ENCODE peak calls at places on chromosomes 3 and 15, in ten cellular contexts. One of them, this sample, is unnamed.

GRCh38 chr3:67349551-67350174 is 304.7 kb downstream of the SUCLG2 start:
- DNase-seq in activated naive CD8-positive, alpha-beta T cell treated with anti-CD3 and anti-CD28 coated beads, Interleukin-2, amount 50 U/mL, for 16 hours: no peak
- DNase-seq in GM20000: no peak
- DNase-seq in T47D: no peak
- DNase-seq in HT-29: no peak
- DNase-seq in choroid plexus epithelial cell: peak
- DNase-seq in RWPE1: no peak
- DNase-seq in fibroblast of pulmonary artery: no peak
- DNase-seq in dorsolateral prefrontal cortex: no peak
- DNase-seq in B cell: no peak
- DNase-seq in this sample: no peak

GRCh38 chr15:63371297-63371918 is 10.2 kb downstream of the CA12 start:
- DNase-seq in fibroblast of pulmonary artery: peak
- DNase-seq in activated naive CD8-positive, alpha-beta T cell treated with anti-CD3 and anti-CD28 coated beads, Interleukin-2, amount 50 U/mL, for 16 hours: no peak
- DNase-seq in T47D: no peak
- DNase-seq in dorsolateral prefrontal cortex: no peak
- DNase-seq in RWPE1: no peak
- DNase-seq in GM20000: no peak
- DNase-seq in B cell: no peak
- DNase-seq in choroid plexus epithelial cell: peak
- DNase-seq in HT-29: no peak
- DNase-seq in this sample: no peak

GRCh38 chr15:59150185-59150584 is 45.2 kb downstream of the CCNB2 start:
- DNase-seq in choroid plexus epithelial cell: no peak
- DNase-seq in GM20000: no peak
- DNase-seq in HT-29: no peak
- DNase-seq in B cell: no peak
- DNase-seq in fibroblast of pulmonary artery: no peak
- DNase-seq in T47D: no peak
- DNase-seq in RWPE1: no peak
- DNase-seq in dorsolateral prefrontal cortex: peak
- DNase-seq in activated naive CD8-positive, alpha-beta T cell treated with anti-CD3 and anti-CD28 coated beads, Interleukin-2, amount 50 U/mL, for 16 hours: no peak
- DNase-seq in this sample: no peak

GRCh38 chr3:150751781-150752263 is 11.1 kb downstream of the SIAH2 start:
- DNase-seq in B cell: no peak
- DNase-seq in T47D: peak
- DNase-seq in GM20000: no peak
- DNase-seq in HT-29: peak
- DNase-seq in activated naive CD8-positive, alpha-beta T cell treated with anti-CD3 and anti-CD28 coated beads, Interleukin-2, amount 50 U/mL, for 16 hours: no peak
- DNase-seq in fibroblast of pulmonary artery: no peak
- DNase-seq in dorsolateral prefrontal cortex: no peak
- DNase-seq in choroid plexus epithelial cell: no peak
- DNase-seq in RWPE1: no peak
- DNase-seq in this sample: peak

GRCh38 chr15:47505712-47506542 is 211.4 kb upstream of the SEMA6D start:
- DNase-seq in HT-29: no peak
- DNase-seq in T47D: no peak
- DNase-seq in RWPE1: no peak
- DNase-seq in B cell: no peak
- DNase-seq in choroid plexus epithelial cell: peak
- DNase-seq in GM20000: no peak
- DNase-seq in dorsolateral prefrontal cortex: no peak
- DNase-seq in fibroblast of pulmonary artery: peak
- DNase-seq in activated naive CD8-positive, alpha-beta T cell treated with anti-CD3 and anti-CD28 coated beads, Interleukin-2, amount 50 U/mL, for 16 hours: no peak
- DNase-seq in this sample: no peak

GRCh38 chr3:198071602-198072285 is 111.7 kb downstream of the LMLN start:
- DNase-seq in B cell: no peak
- DNase-seq in RWPE1: peak
- DNase-seq in T47D: no peak
- DNase-seq in activated naive CD8-positive, alpha-beta T cell treated with anti-CD3 and anti-CD28 coated beads, Interleukin-2, amount 50 U/mL, for 16 hours: peak
- DNase-seq in choroid plexus epithelial cell: peak
- DNase-seq in fibroblast of pulmonary artery: peak
- DNase-seq in dorsolateral prefrontal cortex: no peak
- DNase-seq in HT-29: peak
- DNase-seq in GM20000: peak
- DNase-seq in this sample: peak

GRCh38 chr3:133475245-133476010 is 75.6 kb downstream of the BFSP2 start:
- DNase-seq in RWPE1: no peak
- DNase-seq in fibroblast of pulmonary artery: no peak
- DNase-seq in GM20000: peak
- DNase-seq in B cell: peak
- DNase-seq in activated naive CD8-positive, alpha-beta T cell treated with anti-CD3 and anti-CD28 coated beads, Interleukin-2, amount 50 U/mL, for 16 hours: no peak
- DNase-seq in T47D: no peak
- DNase-seq in HT-29: no peak
- DNase-seq in choroid plexus epithelial cell: peak
- DNase-seq in dorsolateral prefrontal cortex: no peak
- DNase-seq in this sample: no peak

GRCh38 chr3:112111785-112112402 is 21.2 kb downstream of the GCSAM start:
- DNase-seq in fibroblast of pulmonary artery: peak
- DNase-seq in activated naive CD8-positive, alpha-beta T cell treated with anti-CD3 and anti-CD28 coated beads, Interleukin-2, amount 50 U/mL, for 16 hours: peak
- DNase-seq in GM20000: peak
- DNase-seq in HT-29: peak
- DNase-seq in RWPE1: peak
- DNase-seq in T47D: peak
- DNase-seq in choroid plexus epithelial cell: peak
- DNase-seq in dorsolateral prefrontal cortex: no peak
- DNase-seq in B cell: peak
- DNase-seq in this sample: peak

GRCh38 chr15:51758645-51759044 is 7.2 kb downstream of the TMOD2 start:
- DNase-seq in T47D: no peak
- DNase-seq in dorsolateral prefrontal cortex: peak
- DNase-seq in activated naive CD8-positive, alpha-beta T cell treated with anti-CD3 and anti-CD28 coated beads, Interleukin-2, amount 50 U/mL, for 16 hours: no peak
- DNase-seq in HT-29: no peak
- DNase-seq in GM20000: no peak
- DNase-seq in fibroblast of pulmonary artery: peak
- DNase-seq in RWPE1: no peak
- DNase-seq in B cell: no peak
- DNase-seq in choroid plexus epithelial cell: peak
- DNase-seq in this sample: no peak

GRCh38 chr15:88690331-88690730 is 51.5 kb downstream of the ISG20 start:
- DNase-seq in choroid plexus epithelial cell: no peak
- DNase-seq in dorsolateral prefrontal cortex: peak
- DNase-seq in GM20000: no peak
- DNase-seq in activated naive CD8-positive, alpha-beta T cell treated with anti-CD3 and anti-CD28 coated beads, Interleukin-2, amount 50 U/mL, for 16 hours: no peak
- DNase-seq in RWPE1: no peak
- DNase-seq in B cell: no peak
- DNase-seq in T47D: no peak
- DNase-seq in HT-29: no peak
- DNase-seq in fibroblast of pulmonary artery: no peak
- DNase-seq in this sample: no peak

GRCh38 chr3:17301271-17301670 is 416.5 kb downstream of the PLCL2 start:
- DNase-seq in dorsolateral prefrontal cortex: no peak
- DNase-seq in HT-29: no peak
- DNase-seq in choroid plexus epithelial cell: peak
- DNase-seq in RWPE1: no peak
- DNase-seq in fibroblast of pulmonary artery: no peak
- DNase-seq in activated naive CD8-positive, alpha-beta T cell treated with anti-CD3 and anti-CD28 coated beads, Interleukin-2, amount 50 U/mL, for 16 hours: no peak
- DNase-seq in T47D: peak
- DNase-seq in B cell: no peak
- DNase-seq in GM20000: no peak
- DNase-seq in this sample: no peak

GRCh38 chr15:39961051-39961450 is 27.1 kb downstream of the EIF2AK4 start:
- DNase-seq in B cell: no peak
- DNase-seq in HT-29: no peak
- DNase-seq in dorsolateral prefrontal cortex: no peak
- DNase-seq in fibroblast of pulmonary artery: no peak
- DNase-seq in GM20000: no peak
- DNase-seq in choroid plexus epithelial cell: no peak
- DNase-seq in RWPE1: no peak
- DNase-seq in T47D: no peak
- DNase-seq in activated naive CD8-positive, alpha-beta T cell treated with anti-CD3 and anti-CD28 coated beads, Interleukin-2, amount 50 U/mL, for 16 hours: no peak
- DNase-seq in this sample: no peak

GRCh38 chr15:91408476-91409076 is 308.5 kb downstream of the SV2B start:
- DNase-seq in B cell: no peak
- DNase-seq in HT-29: peak
- DNase-seq in GM20000: no peak
- DNase-seq in RWPE1: no peak
- DNase-seq in choroid plexus epithelial cell: peak
- DNase-seq in T47D: no peak
- DNase-seq in activated naive CD8-positive, alpha-beta T cell treated with anti-CD3 and anti-CD28 coated beads, Interleukin-2, amount 50 U/mL, for 16 hours: no peak
- DNase-seq in fibroblast of pulmonary artery: peak
- DNase-seq in dorsolateral prefrontal cortex: no peak
- DNase-seq in this sample: peak

GRCh38 chr3:76442374-76442915 is 597.5 kb upstream of the ROBO2 start:
- DNase-seq in GM20000: no peak
- DNase-seq in RWPE1: no peak
- DNase-seq in B cell: no peak
- DNase-seq in T47D: no peak
- DNase-seq in activated naive CD8-positive, alpha-beta T cell treated with anti-CD3 and anti-CD28 coated beads, Interleukin-2, amount 50 U/mL, for 16 hours: no peak
- DNase-seq in HT-29: no peak
- DNase-seq in dorsolateral prefrontal cortex: no peak
- DNase-seq in fibroblast of pulmonary artery: no peak
- DNase-seq in choroid plexus epithelial cell: peak
- DNase-seq in this sample: no peak

GRCh38 chr15:59436774-59437472 is 1.1 kb upstream of the FAM81A start:
- DNase-seq in fibroblast of pulmonary artery: peak
- DNase-seq in HT-29: peak
- DNase-seq in T47D: no peak
- DNase-seq in B cell: no peak
- DNase-seq in choroid plexus epithelial cell: peak
- DNase-seq in GM20000: no peak
- DNase-seq in dorsolateral prefrontal cortex: no peak
- DNase-seq in RWPE1: no peak
- DNase-seq in activated naive CD8-positive, alpha-beta T cell treated with anti-CD3 and anti-CD28 coated beads, Interleukin-2, amount 50 U/mL, for 16 hours: no peak
- DNase-seq in this sample: peak

GRCh38 chr3:51798561-51798960 is 19.5 kb upstream of the IQCF6 start:
- DNase-seq in HT-29: no peak
- DNase-seq in GM20000: no peak
- DNase-seq in choroid plexus epithelial cell: peak
- DNase-seq in T47D: no peak
- DNase-seq in RWPE1: no peak
- DNase-seq in fibroblast of pulmonary artery: no peak
- DNase-seq in B cell: no peak
- DNase-seq in activated naive CD8-positive, alpha-beta T cell treated with anti-CD3 and anti-CD28 coated beads, Interleukin-2, amount 50 U/mL, for 16 hours: no peak
- DNase-seq in dorsolateral prefrontal cortex: no peak
- DNase-seq in this sample: no peak

GRCh38 chr3:60603860-60604259 is 647.4 kb downstream of the FHIT start:
- DNase-seq in choroid plexus epithelial cell: no peak
- DNase-seq in T47D: no peak
- DNase-seq in GM20000: no peak
- DNase-seq in RWPE1: no peak
- DNase-seq in activated naive CD8-positive, alpha-beta T cell treated with anti-CD3 and anti-CD28 coated beads, Interleukin-2, amount 50 U/mL, for 16 hours: no peak
- DNase-seq in B cell: no peak
- DNase-seq in HT-29: no peak
- DNase-seq in fibroblast of pulmonary artery: no peak
- DNase-seq in dorsolateral prefrontal cortex: no peak
- DNase-seq in this sample: no peak

GRCh38 chr3:85342915-85343314 is 384.1 kb downstream of the CADM2 start:
- DNase-seq in GM20000: peak
- DNase-seq in activated naive CD8-positive, alpha-beta T cell treated with anti-CD3 and anti-CD28 coated beads, Interleukin-2, amount 50 U/mL, for 16 hours: no peak
- DNase-seq in B cell: no peak
- DNase-seq in fibroblast of pulmonary artery: no peak
- DNase-seq in HT-29: peak
- DNase-seq in RWPE1: peak
- DNase-seq in choroid plexus epithelial cell: peak
- DNase-seq in dorsolateral prefrontal cortex: no peak
- DNase-seq in T47D: peak
- DNase-seq in this sample: no peak

GRCh38 chr3:45612918-45613602 is 18.5 kb downstream of the LIMD1 start:
- DNase-seq in B cell: peak
- DNase-seq in GM20000: peak
- DNase-seq in RWPE1: no peak
- DNase-seq in activated naive CD8-positive, alpha-beta T cell treated with anti-CD3 and anti-CD28 coated beads, Interleukin-2, amount 50 U/mL, for 16 hours: no peak
- DNase-seq in fibroblast of pulmonary artery: peak
- DNase-seq in HT-29: no peak
- DNase-seq in T47D: peak
- DNase-seq in dorsolateral prefrontal cortex: no peak
- DNase-seq in choroid plexus epithelial cell: no peak
- DNase-seq in this sample: no peak

GRCh38 chr15:58065445-58066041 is at the start of gene ALDH1A2:
- DNase-seq in fibroblast of pulmonary artery: no peak
- DNase-seq in activated naive CD8-positive, alpha-beta T cell treated with anti-CD3 and anti-CD28 coated beads, Interleukin-2, amount 50 U/mL, for 16 hours: no peak
- DNase-seq in RWPE1: peak
- DNase-seq in dorsolateral prefrontal cortex: no peak
- DNase-seq in B cell: peak
- DNase-seq in GM20000: no peak
- DNase-seq in T47D: no peak
- DNase-seq in choroid plexus epithelial cell: no peak
- DNase-seq in HT-29: no peak
- DNase-seq in this sample: no peak

GRCh38 chr3:67819447-67819846 is 165.0 kb upstream of the SUCLG2 start:
- DNase-seq in dorsolateral prefrontal cortex: no peak
- DNase-seq in fibroblast of pulmonary artery: no peak
- DNase-seq in RWPE1: no peak
- DNase-seq in GM20000: no peak
- DNase-seq in choroid plexus epithelial cell: peak
- DNase-seq in HT-29: peak
- DNase-seq in B cell: no peak
- DNase-seq in T47D: peak
- DNase-seq in activated naive CD8-positive, alpha-beta T cell treated with anti-CD3 and anti-CD28 coated beads, Interleukin-2, amount 50 U/mL, for 16 hours: no peak
- DNase-seq in this sample: peak

GRCh38 chr3:182303169-182303568 is 490.1 kb upstream of the ATP11B start:
- DNase-seq in choroid plexus epithelial cell: no peak
- DNase-seq in dorsolateral prefrontal cortex: no peak
- DNase-seq in T47D: peak
- DNase-seq in RWPE1: no peak
- DNase-seq in fibroblast of pulmonary artery: no peak
- DNase-seq in HT-29: peak
- DNase-seq in activated naive CD8-positive, alpha-beta T cell treated with anti-CD3 and anti-CD28 coated beads, Interleukin-2, amount 50 U/mL, for 16 hours: no peak
- DNase-seq in B cell: no peak
- DNase-seq in GM20000: no peak
- DNase-seq in this sample: no peak

GRCh38 chr3:62049033-62049432 is 324.3 kb downstream of the FEZF2 start:
- DNase-seq in HT-29: no peak
- DNase-seq in B cell: no peak
- DNase-seq in RWPE1: no peak
- DNase-seq in GM20000: no peak
- DNase-seq in activated naive CD8-positive, alpha-beta T cell treated with anti-CD3 and anti-CD28 coated beads, Interleukin-2, amount 50 U/mL, for 16 hours: no peak
- DNase-seq in choroid plexus epithelial cell: peak
- DNase-seq in fibroblast of pulmonary artery: no peak
- DNase-seq in T47D: no peak
- DNase-seq in dorsolateral prefrontal cortex: no peak
- DNase-seq in this sample: no peak

GRCh38 chr3:151816091-151816604 is 2.2 kb downstream of the AADAC start:
- DNase-seq in RWPE1: peak
- DNase-seq in T47D: peak
- DNase-seq in fibroblast of pulmonary artery: peak
- DNase-seq in dorsolateral prefrontal cortex: no peak
- DNase-seq in choroid plexus epithelial cell: peak
- DNase-seq in GM20000: no peak
- DNase-seq in activated naive CD8-positive, alpha-beta T cell treated with anti-CD3 and anti-CD28 coated beads, Interleukin-2, amount 50 U/mL, for 16 hours: no peak
- DNase-seq in HT-29: peak
- DNase-seq in B cell: no peak
- DNase-seq in this sample: peak

GRCh38 chr15:74543583-74543982 is 2.6 kb downstream of the ARID3B start:
- DNase-seq in GM20000: no peak
- DNase-seq in choroid plexus epithelial cell: no peak
- DNase-seq in T47D: peak
- DNase-seq in activated naive CD8-positive, alpha-beta T cell treated with anti-CD3 and anti-CD28 coated beads, Interleukin-2, amount 50 U/mL, for 16 hours: no peak
- DNase-seq in B cell: peak
- DNase-seq in dorsolateral prefrontal cortex: no peak
- DNase-seq in HT-29: peak
- DNase-seq in RWPE1: no peak
- DNase-seq in fibroblast of pulmonary artery: no peak
- DNase-seq in this sample: peak

GRCh38 chr3:134309987-134310700 is 59.5 kb upstream of the RYK start:
- DNase-seq in RWPE1: no peak
- DNase-seq in choroid plexus epithelial cell: peak
- DNase-seq in HT-29: peak
- DNase-seq in GM20000: no peak
- DNase-seq in B cell: no peak
- DNase-seq in fibroblast of pulmonary artery: no peak
- DNase-seq in dorsolateral prefrontal cortex: no peak
- DNase-seq in T47D: peak
- DNase-seq in activated naive CD8-positive, alpha-beta T cell treated with anti-CD3 and anti-CD28 coated beads, Interleukin-2, amount 50 U/mL, for 16 hours: no peak
- DNase-seq in this sample: peak

GRCh38 chr15:76342382-76343201 is 6.0 kb downstream of the ISL2 start:
- DNase-seq in RWPE1: no peak
- DNase-seq in dorsolateral prefrontal cortex: no peak
- DNase-seq in choroid plexus epithelial cell: no peak
- DNase-seq in activated naive CD8-positive, alpha-beta T cell treated with anti-CD3 and anti-CD28 coated beads, Interleukin-2, amount 50 U/mL, for 16 hours: no peak
- DNase-seq in fibroblast of pulmonary artery: no peak
- DNase-seq in T47D: no peak
- DNase-seq in GM20000: peak
- DNase-seq in B cell: peak
- DNase-seq in HT-29: no peak
- DNase-seq in this sample: peak

GRCh38 chr3:72238836-72239235 is 453.9 kb upstream of the PROK2 start:
- DNase-seq in B cell: no peak
- DNase-seq in RWPE1: no peak
- DNase-seq in T47D: no peak
- DNase-seq in dorsolateral prefrontal cortex: no peak
- DNase-seq in activated naive CD8-positive, alpha-beta T cell treated with anti-CD3 and anti-CD28 coated beads, Interleukin-2, amount 50 U/mL, for 16 hours: no peak
- DNase-seq in HT-29: no peak
- DNase-seq in GM20000: no peak
- DNase-seq in fibroblast of pulmonary artery: no peak
- DNase-seq in choroid plexus epithelial cell: no peak
- DNase-seq in this sample: no peak